ENCODE peak calls at places on chromosomes 11 and 22, in five cellular contexts. Y, V, O, R and W are unnamed samples.

GRCh38 chr11:18361154-18361553 is 33.2 kb upstream of the LDHA start:
- DNase-seq in Y (no peak), O (no peak), R (no peak), V (no peak), W (no peak)

GRCh38 chr11:17550455-17551346 is 3.6 kb downstream of the OTOG start:
- DNase-seq in R (no peak), V (no peak), O (no peak), Y (no peak), W (no peak)

GRCh38 chr22:40714514-40714966 is 35.3 kb downstream of the MCHR1 start:
- DNase-seq in R (peak; percentile 11), V (no peak), O (no peak), Y (no peak), W (no peak)

GRCh38 chr22:37202706-37203105 is 9.6 kb downstream of the SSTR3 start:
- DNase-seq in O (no peak), V (peak; percentile 40), Y (no peak), R (peak; percentile 37), W (no peak)

GRCh38 chr11:118930152-118930712 is 4.5 kb upstream of the BCL9L start:
- DNase-seq in O (peak; percentile 84), R (peak; percentile 87), V (peak; percentile 90), Y (peak; percentile 96), W (peak; percentile 73)

GRCh38 chr11:125990244-125990643 is 44.4 kb downstream of the VSIG10L2 start:
- DNase-seq in V (no peak), R (no peak), O (peak; percentile 32), Y (peak; percentile 25), W (no peak)

GRCh38 chr11:70139785-70140410 is 61.8 kb downstream of the ANO1 start:
- DNase-seq in O (no peak), R (no peak), Y (no peak), V (no peak), W (no peak)

GRCh38 chr22:46742576-46743221 is 4.6 kb upstream of the CERK start:
- DNase-seq in V (no peak), Y (no peak), O (no peak), R (no peak), W (no peak)

GRCh38 chr11:75165721-75166120 is 14.8 kb downstream of the SLCO2B1 start:
- DNase-seq in V (no peak), R (no peak), O (no peak), Y (no peak), W (no peak)

GRCh38 chr11:11816511-11817319 is 25.1 kb upstream of the USP47 start:
- DNase-seq in R (no peak), Y (no peak), V (no peak), O (no peak), W (no peak)

GRCh38 chr22:29156507-29156906 is 49.2 kb upstream of the EMID1 start:
- DNase-seq in Y (no peak), V (peak; percentile 51), O (no peak), R (no peak), W (no peak)

GRCh38 chr11:15200696-15201095 is 86.0 kb downstream of the INSC start:
- DNase-seq in Y (no peak), V (no peak), R (no peak), O (no peak), W (no peak)

GRCh38 chr11:94329501-94329900 is 25.1 kb downstream of the IZUMO1R start:
- DNase-seq in Y (no peak), V (no peak), R (no peak), O (no peak), W (no peak)

GRCh38 chr11:6240691-6241285 is 1.9 kb downstream of the CNGA4 start:
- DNase-seq in O (no peak), R (no peak), V (no peak), Y (no peak), W (no peak)

GRCh38 chr11:77503006-77503405 is 29.1 kb upstream of the PAK1 start:
- DNase-seq in Y (no peak), R (no peak), O (no peak), V (no peak), W (no peak)

GRCh38 chr11:2578006-2578933 is 121.5 kb downstream of the KCNQ1OT1 start:
- DNase-seq in R (peak; percentile 53), V (peak; percentile 57), Y (peak; percentile 13), O (peak; percentile 16), W (no peak)
- H3K27me3 ChIP-seq in R (no peaks in the 10 kb centered on the region), V (no peaks in the 10 kb centered on the region), Y (no peaks in the 10 kb centered on the region), O (no peaks in the 10 kb centered on the region), W (no peaks in the 10 kb centered on the region)

GRCh38 chr11:61739413-61739812 is 13.0 kb upstream of the MYRF start:
- DNase-seq in R (no peak), V (no peak), O (no peak), Y (no peak), W (no peak)

GRCh38 chr11:61736310-61736709 is 16.1 kb upstream of the MYRF start:
- DNase-seq in V (no peak), R (no peak), O (no peak), Y (no peak), W (no peak)

GRCh38 chr11:61737131-61737530 is 15.3 kb upstream of the MYRF start:
- DNase-seq in R (no peak), V (no peak), Y (no peak), O (no peak), W (no peak)

GRCh38 chr11:61738776-61739175 is 13.7 kb upstream of the MYRF start:
- DNase-seq in Y (no peak), V (no peak), R (no peak), O (no peak), W (no peak)

GRCh38 chr11:61737636-61738386 is 14.6 kb upstream of the MYRF start:
- DNase-seq in Y (no peak), V (no peak), O (no peak), R (no peak), W (no peak)
- TF ChIP-seq CTCF in Y (no peak), V (no peak), O (no peak), R (no peak), W (no peak)

GRCh38 chr22:43060213-43060612 is 29.0 kb downstream of the TTLL1 start:
- DNase-seq in O (no peak), V (no peak), Y (no peak), R (peak; percentile 58), W (peak; percentile 4)
- H3K27ac ChIP-seq in O (no peak overlapping the region), V (no peak overlapping the region), Y (no peak overlapping the region), R (no peak overlapping the region), W (no peak overlapping the region)

DNA sequence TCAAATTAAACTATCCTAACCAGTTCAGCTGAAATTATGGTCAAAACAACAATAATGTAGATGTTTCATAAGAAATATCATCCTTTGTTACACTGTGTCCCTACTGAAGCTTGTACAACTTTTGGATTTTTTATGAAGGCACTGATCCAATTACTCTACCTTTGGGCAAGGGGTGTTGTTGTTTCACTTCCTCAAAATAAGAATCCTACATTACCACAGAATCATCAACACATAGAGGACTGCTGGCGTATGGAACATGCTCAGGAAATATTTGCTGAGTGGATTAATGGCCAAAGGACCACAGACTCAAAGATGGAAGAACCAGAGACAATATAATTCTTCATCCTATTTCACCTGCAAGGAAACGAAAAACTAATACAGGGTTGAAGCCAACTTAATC is 907.5 kb upstream of the CCDC90B start:
- DNase-seq in R (no peak), V (no peak), Y (no peak), O (no peak), W (no peak)
- H3K27me3 ChIP-seq in R (no peaks in the 10 kb centered on the region), V (no peaks in the 10 kb centered on the region), Y (no peaks in the 10 kb centered on the region), O (no peaks in the 10 kb centered on the region), W (no peaks in the 10 kb centered on the region)

GRCh38 chr11:27385245-27385644 is 22.2 kb upstream of the CCDC34 start:
- DNase-seq in O (no peak), Y (no peak), V (no peak), R (no peak), W (no peak)

GRCh38 chr11:27381238-27381666 is 18.2 kb upstream of the CCDC34 start:
- DNase-seq in V (no peak), R (no peak), O (no peak), Y (peak; percentile 67), W (no peak)

GRCh38 chr11:27386176-27386575 is 23.2 kb upstream of the CCDC34 start:
- DNase-seq in Y (no peak), V (no peak), R (no peak), O (no peak), W (no peak)

GRCh38 chr11:27380796-27381195 is 17.8 kb upstream of the CCDC34 start:
- DNase-seq in Y (no peak), V (no peak), O (no peak), R (no peak), W (no peak)

DNA sequence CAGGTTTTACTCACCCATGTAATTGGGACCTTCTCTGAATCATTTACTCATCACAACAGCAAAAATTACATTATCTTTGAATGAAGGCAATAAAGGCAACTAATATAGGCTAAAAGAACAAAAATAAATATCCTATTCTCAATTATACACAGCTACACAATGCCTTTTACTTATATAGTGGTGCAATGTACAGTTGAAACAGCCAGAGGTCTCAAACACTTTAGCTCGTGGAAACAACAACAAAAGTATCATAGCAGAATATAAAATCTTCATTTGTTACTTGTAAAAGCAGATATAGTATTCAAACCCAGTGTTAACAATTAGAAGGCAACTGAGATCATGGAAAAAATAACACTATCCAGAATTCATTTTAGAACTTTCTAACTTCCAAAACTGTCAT is 20.6 kb upstream of the CCDC34 start:
- DNase-seq in Y (no peak), V (no peak), R (no peak), O (no peak), W (no peak)
- TF ChIP-seq CTCF in Y (no peak), V (no peak), R (no peak), O (no peak), W (no peak)

DNA sequence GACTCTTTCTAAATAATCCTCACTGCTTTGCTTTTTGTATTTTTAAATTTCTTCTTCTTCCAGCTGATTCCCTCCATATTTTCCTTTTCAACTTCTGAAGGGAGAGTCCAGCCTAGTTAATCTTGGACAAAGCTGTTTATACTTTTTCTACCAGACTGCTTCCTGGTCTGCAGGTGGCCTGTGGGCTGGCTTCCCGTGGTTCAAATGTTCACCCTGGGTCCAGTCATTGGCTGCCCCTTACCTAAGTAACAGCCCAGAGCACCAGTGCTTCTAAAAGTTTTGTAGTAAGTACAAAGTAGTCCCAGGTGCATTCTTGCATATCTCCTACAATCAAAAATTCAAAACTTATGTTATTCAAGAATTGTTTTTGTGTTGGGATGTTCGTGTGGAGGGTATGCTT is 19.1 kb downstream of the ZNF143 start:
- DNase-seq in O (no peak), V (no peak), R (no peak), Y (no peak), W (no peak)
- H3K27ac ChIP-seq in O (no peak overlapping the region), V (no peak overlapping the region), R (no peak overlapping the region), Y (no peak overlapping the region), W (no peak overlapping the region)

GRCh38 chr11:120129570-120129969 is 8.3 kb downstream of the TRIM29 start:
- DNase-seq in R (peak; percentile 33), V (peak; percentile 43), O (no peak), Y (peak; percentile 8), W (no peak)

GRCh38 chr11:120132645-120133185 is 5.2 kb downstream of the TRIM29 start:
- DNase-seq in V (peak; percentile 16), Y (peak; percentile 4), R (no peak), O (peak; percentile 3), W (no peak)

GRCh38 chr11:120130176-120130980 is 7.5 kb downstream of the TRIM29 start:
- DNase-seq in Y (peak; percentile 2), R (no peak), V (peak; percentile 46), O (no peak), W (no peak)

GRCh38 chr11:120131941-120132644 is 5.8 kb downstream of the TRIM29 start:
- DNase-seq in Y (peak; percentile 53), O (peak; percentile 5), V (peak; percentile 45), R (no peak), W (no peak)

GRCh38 chr11:120130991-120131760 is 6.7 kb downstream of the TRIM29 start:
- DNase-seq in O (no peak), Y (peak; percentile 4), V (peak; percentile 46), R (no peak), W (no peak)
- H3K27me3 ChIP-seq in O (no peaks in the 10 kb centered on the region), Y (no peaks in the 10 kb centered on the region), V (no peaks in the 10 kb centered on the region), R (peaks cover 13% of the 10 kb centered on the region), W (no peaks in the 10 kb centered on the region)